ENCODE peak calls at places on chromosomes 11 and 22, in eight cellular contexts. T is HL-60, X is fibroblast of pulmonary artery, A is fibroblast of lung, Q is A549, Z is left ventricle myocardium inferior, L is tibial nerve, M is dorsolateral prefrontal cortex. Y is an unnamed sample.

GRCh38 chr11:111081021-111081511 is 164.5 kb upstream of the POU2AF2 start:
- DNase-seq in L (no peak), M (peak), Z (no peak), X (no peak), Q (no peak), T (no peak), A (no peak), Y (no peak)

GRCh38 chr11:86672007-86672621 is at the start of gene ME3:
- DNase-seq in L (peak), T (peak), X (peak), Z (peak), M (peak), Q (peak), A (peak), Y (no peak)

GRCh38 chr22:44338906-44339305 is 26.2 kb upstream of the SHISAL1 start:
- DNase-seq in Z (no peak), T (no peak), X (no peak), M (no peak), A (no peak), L (no peak), Q (no peak), Y (no peak)

GRCh38 chr11:74018331-74019005 is 9.6 kb upstream of the UCP3 start:
- DNase-seq in A (peak), T (peak), M (no peak), Q (no peak), L (peak), Z (peak), X (peak), Y (peak)

GRCh38 chr22:42742940-42743339 is 22.3 kb upstream of the A4GALT start:
- DNase-seq in Z (peak), T (no peak), X (no peak), A (no peak), L (no peak), M (no peak), Q (no peak), Y (no peak)

GRCh38 chr11:66713746-66714480 is 15.1 kb downstream of the SPTBN2 start:
- DNase-seq in M (no peak), Z (no peak), Q (no peak), X (no peak), A (no peak), L (no peak), T (no peak), Y (no peak)

GRCh38 chr11:133382217-133382746 is 150.0 kb downstream of the OPCML start:
- DNase-seq in M (no peak), T (no peak), Z (no peak), X (no peak), A (no peak), L (no peak), Q (no peak), Y (no peak)

GRCh38 chr22:47444746-47445065 is 682.3 kb downstream of the TBC1D22A start:
- DNase-seq in M (no peak), Q (no peak), Z (no peak), A (no peak), T (no peak), X (no peak), L (no peak), Y (no peak)

GRCh38 chr11:13551834-13552233 is 56.0 kb upstream of the PTH start:
- DNase-seq in Q (no peak), L (no peak), T (no peak), X (no peak), A (no peak), Z (no peak), M (no peak), Y (no peak)

GRCh38 chr11:119206512-119207299 is 567 bp downstream of the CBL start:
- DNase-seq in M (peak), Z (peak), L (no peak), X (no peak), A (no peak), Q (no peak), T (peak), Y (no peak)

GRCh38 chr11:82731691-82732277 is 1.9 kb downstream of the FAM181B start:
- DNase-seq in X (no peak), M (no peak), A (no peak), Q (no peak), Z (no peak), L (no peak), T (no peak), Y (no peak)

GRCh38 chr11:61972796-61973602 is 5.6 kb upstream of the FTH1 start:
- DNase-seq in A (peak), X (peak), L (no peak), T (no peak), Q (peak), Z (no peak), M (no peak), Y (no peak)

GRCh38 chr11:11411401-11411985 is 58.4 kb upstream of the CSNK2A3 start:
- DNase-seq in M (no peak), X (no peak), Z (no peak), A (no peak), Q (no peak), T (no peak), L (no peak), Y (no peak)

GRCh38 chr22:22368516-22368915 is 123.9 kb downstream of the VPREB1 start:
- DNase-seq in Q (no peak), M (no peak), T (no peak), A (no peak), L (no peak), Z (no peak), X (no peak), Y (no peak)
- H3K4me3 ChIP-seq in Q (no peak), M (no peak), T (no peak), A (no peak), L (no peak), Z (no peak), X (no peak), Y (no peak)

GRCh38 chr11:50298182-50298988 is 265.7 kb downstream of the OR4C45 start:
- DNase-seq in Q (no peak), M (no peak), A (no peak), L (no peak), Z (peak), X (peak), T (no peak), Y (no peak)
- TF ChIP-seq CTCF in Q (no peak), M (no peak), A (no peak), L (no peak), Z (no peak), X (no peak), T (no peak), Y (no peak)

GRCh38 chr22:50056214-50056972 is 1.7 kb downstream of the TTLL8 start:
- DNase-seq in A (no peak), M (no peak), X (no peak), L (no peak), T (no peak), Q (no peak), Z (no peak), Y (no peak)
- H3K4me3 ChIP-seq in A (no peak), M (no peak), X (no peak), L (no peak), T (no peak), Q (no peak), Z (no peak), Y (no peak)

GRCh38 chr22:49027122-49027670 is 800.5 kb downstream of the BRD1 start:
- DNase-seq in X (no peak), T (no peak), A (no peak), M (peak), Q (no peak), L (no peak), Z (no peak), Y (no peak)

GRCh38 chr22:49025791-49026475 is 801.7 kb downstream of the BRD1 start:
- DNase-seq in T (no peak), X (no peak), Z (no peak), M (no peak), A (no peak), L (no peak), Q (no peak), Y (no peak)

GRCh38 chr22:49028111-49028510 is 799.6 kb downstream of the BRD1 start:
- DNase-seq in X (no peak), M (no peak), L (no peak), Z (no peak), T (no peak), A (no peak), Q (no peak), Y (no peak)

GRCh38 chr22:49024775-49025440 is 802.8 kb downstream of the BRD1 start:
- DNase-seq in Q (no peak), L (no peak), T (no peak), A (no peak), X (no peak), Z (no peak), M (no peak), Y (no peak)

GRCh38 chr22:49026476-49027121 is 801.1 kb downstream of the BRD1 start:
- DNase-seq in L (no peak), Q (peak), M (no peak), X (no peak), Z (no peak), T (no peak), A (no peak), Y (no peak)
- TF ChIP-seq CTCF in L (peak), Q (peak), M (peak), X (no peak), Z (peak), T (no peak), A (no peak), Y (no peak)

DNA sequence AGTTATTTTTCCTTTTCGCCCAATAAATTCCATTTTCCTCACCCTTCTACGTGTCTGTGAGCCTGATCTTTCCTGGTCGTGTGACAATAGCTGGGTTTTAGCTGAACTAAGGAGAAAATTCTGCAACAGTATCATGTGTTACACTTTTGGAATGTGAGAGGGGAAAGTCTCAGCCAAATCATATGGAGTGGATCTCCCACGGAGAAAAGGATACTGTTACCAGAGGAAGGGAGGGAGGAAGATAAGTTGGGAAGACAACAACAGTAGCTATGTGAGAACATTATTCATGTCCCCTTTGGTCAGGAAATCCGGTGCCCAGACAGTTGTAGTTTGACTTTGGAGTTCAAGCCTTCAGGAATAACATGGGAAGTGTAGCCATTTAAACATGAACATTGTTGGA is 584.0 kb upstream of the RAG2 start:
- DNase-seq in Z (no peak), M (no peak), A (no peak), Q (no peak), X (peak), T (no peak), L (no peak), Y (no peak)
- H3K4me3 ChIP-seq in Z (no peak), M (no peak), A (no peak), Q (no peak), X (no peak), T (no peak), L (no peak), Y (no peak)

DNA sequence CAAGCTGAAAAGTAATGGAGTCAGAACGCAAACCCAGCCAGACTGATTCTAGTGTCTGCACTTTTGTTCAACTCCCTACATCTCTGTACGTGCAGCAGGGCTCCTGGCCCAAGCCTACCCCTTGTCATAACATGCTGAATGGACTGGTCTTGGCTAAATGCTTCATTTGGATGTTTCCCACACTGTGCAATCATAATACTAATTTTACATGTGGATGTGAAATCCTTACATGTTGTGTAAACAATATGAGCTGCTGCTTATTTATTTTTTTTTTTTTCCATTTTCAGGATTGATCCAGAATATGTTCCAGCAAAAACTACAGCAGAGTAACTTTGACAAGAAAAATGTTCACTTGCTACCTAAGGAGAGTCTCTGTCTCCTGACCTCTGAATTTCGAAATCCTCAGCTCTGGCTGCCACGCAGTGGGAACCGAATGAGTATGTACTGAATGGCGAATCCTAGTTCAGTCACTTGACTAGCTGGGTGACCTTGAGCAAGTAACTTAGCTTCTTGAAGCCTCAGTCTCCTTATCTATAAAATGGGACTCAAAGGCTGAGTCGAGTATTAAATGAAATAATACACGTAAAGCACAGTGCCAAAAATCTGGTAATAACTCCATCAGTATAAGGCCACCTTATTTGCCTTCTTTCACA is 133.4 kb downstream of the EHF start:
- DNase-seq in T (no peak), Q (no peak), A (peak), Z (no peak), M (no peak), L (no peak), X (peak), Y (no peak)
- TF ChIP-seq CTCF in T (no peak), Q (no peak), A (no peak), Z (no peak), M (no peak), L (no peak), X (no peak), Y (no peak)

GRCh38 chr11:46333129-46333947 is 13.9 kb upstream of the DGKZ start:
- DNase-seq in M (no peak), Q (no peak), L (no peak), X (no peak), Z (no peak), A (no peak), T (no peak), Y (no peak)
- H3K4me3 ChIP-seq in M (peak), Q (peak), L (peak), X (no peak), Z (peak), A (no peak), T (peak), Y (peak)